ENCODE peak calls at places on chromosome 11, in ten cellular contexts. A is stimulated activated CD4-positive, alpha-beta T cell treated with anti-CD3 and anti-CD28 coated beads, Interleukin-15, amount 100 ng/mL, for 24 hours; D is C1 segment of cervical spinal cord; X is CD4-positive, alpha-beta T cell; E is putamen; T is heart right ventricle; V is stimulated activated CD8-positive, alpha-beta memory T cell treated with anti-CD3 and anti-CD28 coated beads, Interleukin-2, amount 100 ng/mL, for 1 hour; J is bronchial epithelial cell; K is fibroblast of mammary gland; U is keratinocyte. R is an unnamed sample.

GRCh38 chr11:130388607-130389205 is 39.7 kb downstream of the ADAMTS8 start:
- DNase-seq in A (peak), K (no peak), J (no peak), X (no peak), D (no peak), V (no peak), E (no peak), T (no peak), U (no peak), R (no peak)

GRCh38 chr11:58691675-58692074 is 40.1 kb downstream of the GLYAT start:
- DNase-seq in D (no peak), J (no peak), A (no peak), U (no peak), V (no peak), T (no peak), K (no peak), X (no peak), E (no peak), R (no peak)

GRCh38 chr11:121583825-121584224 is 131.1 kb upstream of the SORL1-AS1 start:
- DNase-seq in V (no peak), X (no peak), J (no peak), T (no peak), A (no peak), D (no peak), K (no peak), U (no peak), E (no peak), R (no peak)

GRCh38 chr11:134951305-134951700 is 539.3 kb upstream of the B3GAT1 start:
- DNase-seq in D (no peak), K (peak), U (no peak), T (no peak), X (no peak), E (peak), V (no peak), A (no peak), J (peak), R (peak)

GRCh38 chr11:82899957-82900276 is 313 bp downstream of the PRCP start:
- DNase-seq in D (peak), A (no peak), U (no peak), T (no peak), K (no peak), V (no peak), E (no peak), X (no peak), J (no peak), R (no peak)

GRCh38 chr11:100831929-100832480 is 144.9 kb downstream of the ARHGAP42 start:
- DNase-seq in K (peak), J (no peak), A (no peak), U (no peak), X (no peak), E (no peak), D (no peak), V (no peak), T (peak), R (no peak)

GRCh38 chr11:20632169-20632532 is 32.7 kb downstream of the SLC6A5 start:
- DNase-seq in J (no peak), D (no peak), K (no peak), A (no peak), V (no peak), T (no peak), U (no peak), X (no peak), E (no peak), R (no peak)

GRCh38 chr11:114610984-114611944 is 15.7 kb upstream of the NXPE4 start:
- DNase-seq in T (no peak), U (no peak), V (no peak), K (peak), E (no peak), D (no peak), J (no peak), A (no peak), X (no peak), R (peak)

GRCh38 chr11:83706581-83706980 is 420.4 kb upstream of the CCDC90B start:
- DNase-seq in E (no peak), V (no peak), T (no peak), U (no peak), J (no peak), D (no peak), A (no peak), K (no peak), X (no peak), R (no peak)

GRCh38 chr11:113179181-113179701 is 135.1 kb upstream of the TTC12 start:
- DNase-seq in K (no peak), D (peak), A (no peak), X (no peak), V (no peak), J (no peak), T (no peak), E (no peak), U (no peak), R (peak)

GRCh38 chr11:114273890-114274635 is 22.1 kb upstream of the NNMT start:
- DNase-seq in V (no peak), U (no peak), J (no peak), A (no peak), D (no peak), K (no peak), E (no peak), X (no peak), T (no peak), R (no peak)

GRCh38 chr11:71414645-71415044 is 33.5 kb downstream of the DHCR7 start:
- DNase-seq in U (no peak), X (no peak), J (no peak), T (no peak), V (no peak), A (no peak), D (no peak), E (no peak), K (no peak), R (no peak)

GRCh38 chr11:617912-618682 is 2.3 kb upstream of the IRF7 start:
- DNase-seq in D (no peak), J (no peak), E (no peak), V (no peak), U (no peak), X (no peak), T (no peak), A (no peak), K (no peak), R (no peak)

GRCh38 chr11:120335596-120335927 is 651 bp upstream of the ARHGEF12 start:
- DNase-seq in U (no peak), J (no peak), X (no peak), K (no peak), D (peak), T (no peak), A (peak), V (no peak), E (no peak), R (peak)

GRCh38 chr11:129352627-129353026 is 23.0 kb upstream of the BARX2 start:
- DNase-seq in E (no peak), U (no peak), K (no peak), J (no peak), X (no peak), V (no peak), A (no peak), D (no peak), T (no peak), R (no peak)

GRCh38 chr11:3747704-3748103 is 49.6 kb downstream of the NUP98 start:
- DNase-seq in E (peak), J (peak), X (no peak), V (no peak), D (no peak), K (peak), A (no peak), T (no peak), U (no peak), R (peak)

GRCh38 chr11:100676901-100677300 is 10.2 kb upstream of the ARHGAP42 start:
- DNase-seq in T (no peak), E (no peak), K (no peak), V (no peak), X (no peak), J (peak), U (no peak), A (no peak), D (no peak), R (peak)

GRCh38 chr11:46210133-46210636 is 67.3 kb upstream of the CREB3L1 start:
- DNase-seq in D (no peak), A (no peak), U (no peak), V (no peak), E (no peak), J (peak), X (no peak), T (no peak), K (peak), R (peak)

GRCh38 chr11:116428638-116428975 is 344.2 kb downstream of the BUD13 start:
- DNase-seq in E (no peak), J (no peak), X (no peak), K (no peak), D (no peak), T (no peak), U (no peak), A (no peak), V (no peak), R (no peak)

GRCh38 chr11:120645639-120646038 is 134.1 kb downstream of the GRIK4 start:
- DNase-seq in K (no peak), J (no peak), X (no peak), D (no peak), A (no peak), T (no peak), V (no peak), U (no peak), E (no peak), R (peak)

GRCh38 chr11:122910775-122911174 is 28.2 kb downstream of the JHY start:
- DNase-seq in U (no peak), J (peak), E (no peak), V (no peak), X (no peak), T (no peak), A (no peak), K (peak), D (no peak), R (peak)

GRCh38 chr11:106880121-106880520 is 138.2 kb downstream of the GUCY1A2 start:
- DNase-seq in U (no peak), J (no peak), X (no peak), A (no peak), D (no peak), K (no peak), E (no peak), T (no peak), V (no peak), R (no peak)

GRCh38 chr11:12019337-12019736 is 10.9 kb upstream of the DKK3 start:
- DNase-seq in X (no peak), V (no peak), A (no peak), D (no peak), T (no peak), U (no peak), J (no peak), K (no peak), E (peak), R (peak)

R was measured in choroid plexus epithelial cell.